ENCODE peak calls at places on chromosomes 6 and 20, in six cellular contexts. N is transverse colon, G is ovary, M is IMR-90, Q is gastrocnemius medialis, D is stomach. Z is an unnamed sample.

GRCh38 chr20:33883164-33883563 is 72.0 kb downstream of the CHMP4B start:
- DNase-seq in N (peak), G (no peak), M (no peak), Q (no peak), D (no peak), Z (no peak)

GRCh38 chr6:144912474-144912873 is 627.3 kb downstream of the UTRN start:
- DNase-seq in N (no peak), G (no peak), M (peak), Q (no peak), D (no peak), Z (no peak)

GRCh38 chr20:58228484-58229197 is at the start of gene ANKRD60:
- DNase-seq in N (no peak), G (no peak), M (peak), Q (no peak), D (no peak), Z (no peak)

GRCh38 chr20:35821807-35822242 is 50.0 kb downstream of the PHF20 start:
- DNase-seq in N (no peak), G (no peak), M (peak), Q (no peak), D (no peak), Z (no peak)

GRCh38 chr6:11263185-11263817 is 30.8 kb upstream of the NEDD9 start:
- DNase-seq in N (peak), G (peak), M (peak), Q (no peak), D (peak), Z (no peak)

GRCh38 chr20:41969656-41970055 is 351.5 kb upstream of the CHD6 start:
- DNase-seq in N (no peak), G (no peak), M (no peak), Q (no peak), D (no peak), Z (no peak)

GRCh38 chr6:170098428-170099170 is 192.3 kb downstream of the DLL1 start:
- DNase-seq in N (peak), G (no peak), M (no peak), Q (no peak), D (peak), Z (no peak)

GRCh38 chr6:39791850-39792500 is at the start of gene DAAM2:
- DNase-seq in N (peak), G (peak), M (peak), Q (peak), D (peak), Z (no peak)

GRCh38 chr6:25027221-25027916 is 91.6 kb upstream of the RIPOR2 start:
- DNase-seq in N (peak), G (no peak), M (no peak), Q (no peak), D (peak), Z (no peak)

GRCh38 chr6:53737746-53738145 is 57.1 kb upstream of the LRRC1 start:
- DNase-seq in N (peak), G (no peak), M (no peak), Q (no peak), D (no peak), Z (no peak)

GRCh38 chr6:117728626-117729025 is 53.4 kb downstream of the NUS1 start:
- DNase-seq in N (no peak), G (no peak), M (no peak), Q (no peak), D (no peak), Z (no peak)

GRCh38 chr6:31659649-31660223 is 842 bp downstream of the C6orf47 start:
- DNase-seq in N (peak), G (no peak), M (peak), Q (no peak), D (no peak), Z (no peak)

GRCh38 chr20:19277381-19277780 is 64.9 kb downstream of the SLC24A3 start:
- DNase-seq in N (no peak), G (no peak), M (no peak), Q (no peak), D (no peak), Z (no peak)

GRCh38 chr6:17289491-17290106 is 8.4 kb downstream of the RBM24 start:
- DNase-seq in N (peak), G (no peak), M (peak), Q (peak), D (no peak), Z (peak)

GRCh38 chr20:1718604-1719384 is 61.2 kb upstream of the SIRPG start:
- DNase-seq in N (no peak), G (no peak), M (peak), Q (no peak), D (no peak), Z (no peak)

GRCh38 chr20:50353289-50353961 is 156.8 kb upstream of the PTPN1 start:
- DNase-seq in N (no peak), G (no peak), M (no peak), Q (no peak), D (no peak), Z (no peak)

GRCh38 chr6:129748212-129748900 is 38.4 kb upstream of the ARHGAP18 start:
- DNase-seq in N (peak), G (no peak), M (peak), Q (peak), D (peak), Z (peak)

GRCh38 chr6:34919651-34920050 is 30.6 kb downstream of the ANKS1A start:
- DNase-seq in N (no peak), G (no peak), M (peak), Q (no peak), D (no peak), Z (no peak)

GRCh38 chr6:31528821-31529328 is at the start of gene MCCD1:
- DNase-seq in N (no peak), G (no peak), M (no peak), Q (no peak), D (no peak), Z (no peak)

GRCh38 chr6:132937466-132937906 is 123.1 kb downstream of the RPS12 start:
- DNase-seq in N (peak), G (peak), M (peak), Q (no peak), D (peak), Z (peak)

GRCh38 chr6:11632795-11633511 is 95.4 kb downstream of the TMEM170B start:
- DNase-seq in N (no peak), G (no peak), M (peak), Q (no peak), D (no peak), Z (no peak)

GRCh38 chr6:10733151-10733715 is 10.4 kb downstream of the TMEM14C start:
- DNase-seq in N (no peak), G (no peak), M (no peak), Q (no peak), D (no peak), Z (no peak)

GRCh38 chr6:118770112-118770788 is 118.9 kb upstream of the CEP85L start:
- DNase-seq in N (no peak), G (no peak), M (no peak), Q (no peak), D (no peak), Z (no peak)

GRCh38 chr6:2182251-2182650 is 63.2 kb downstream of the GMDS start:
- DNase-seq in N (no peak), G (no peak), M (no peak), Q (no peak), D (no peak), Z (no peak)

GRCh38 chr6:91298543-91299145 is 711.8 kb upstream of the MAP3K7 start:
- DNase-seq in N (no peak), G (no peak), M (no peak), Q (no peak), D (no peak), Z (no peak)

GRCh38 chr6:5729813-5730212 is 276.9 kb downstream of the NRN1 start:
- DNase-seq in N (no peak), G (no peak), M (no peak), Q (no peak), D (no peak), Z (no peak)

GRCh38 chr6:3260772-3261517 is 2.2 kb downstream of the PSMG4 start:
- DNase-seq in N (no peak), G (no peak), M (no peak), Q (no peak), D (no peak), Z (no peak)

GRCh38 chr6:3260296-3260695 is 1.5 kb downstream of the PSMG4 start:
- DNase-seq in N (no peak), G (no peak), M (no peak), Q (no peak), D (no peak), Z (no peak)

GRCh38 chr6:3258201-3258600 is 546 bp upstream of the PSMG4 start:
- DNase-seq in N (no peak), G (no peak), M (no peak), Q (no peak), D (no peak), Z (no peak)

GRCh38 chr6:3259491-3259958 is 778 bp downstream of the PSMG4 start:
- DNase-seq in N (peak), G (no peak), M (peak), Q (peak), D (peak), Z (no peak)

GRCh38 chr6:3258720-3259490 is at the start of gene PSMG4:
- DNase-seq in N (peak), G (peak), M (peak), Q (peak), D (peak), Z (peak)
- TF ChIP-seq POLR2A in N (peak), G (peak), M (peak), Q (peak), D (no peak), Z (peak)

GRCh38 chr6:42313941-42314570 is 96.4 kb upstream of the MRPS10 start:
- DNase-seq in N (no peak), G (peak), M (peak), Q (no peak), D (no peak), Z (no peak)
- H3K27ac ChIP-seq in N (peak), G (no peak), M (peak), Q (no peak), D (peak), Z (no peak)

GRCh38 chr6:127641905-127642304 is 64.9 kb downstream of the C6orf58 start:
- DNase-seq in N (no peak), G (no peak), M (peak), Q (no peak), D (no peak), Z (no peak)
- TF ChIP-seq CTCF in N (peak), G (no peak), M (peak), Q (no peak), D (no peak), Z (peak)

DNA sequence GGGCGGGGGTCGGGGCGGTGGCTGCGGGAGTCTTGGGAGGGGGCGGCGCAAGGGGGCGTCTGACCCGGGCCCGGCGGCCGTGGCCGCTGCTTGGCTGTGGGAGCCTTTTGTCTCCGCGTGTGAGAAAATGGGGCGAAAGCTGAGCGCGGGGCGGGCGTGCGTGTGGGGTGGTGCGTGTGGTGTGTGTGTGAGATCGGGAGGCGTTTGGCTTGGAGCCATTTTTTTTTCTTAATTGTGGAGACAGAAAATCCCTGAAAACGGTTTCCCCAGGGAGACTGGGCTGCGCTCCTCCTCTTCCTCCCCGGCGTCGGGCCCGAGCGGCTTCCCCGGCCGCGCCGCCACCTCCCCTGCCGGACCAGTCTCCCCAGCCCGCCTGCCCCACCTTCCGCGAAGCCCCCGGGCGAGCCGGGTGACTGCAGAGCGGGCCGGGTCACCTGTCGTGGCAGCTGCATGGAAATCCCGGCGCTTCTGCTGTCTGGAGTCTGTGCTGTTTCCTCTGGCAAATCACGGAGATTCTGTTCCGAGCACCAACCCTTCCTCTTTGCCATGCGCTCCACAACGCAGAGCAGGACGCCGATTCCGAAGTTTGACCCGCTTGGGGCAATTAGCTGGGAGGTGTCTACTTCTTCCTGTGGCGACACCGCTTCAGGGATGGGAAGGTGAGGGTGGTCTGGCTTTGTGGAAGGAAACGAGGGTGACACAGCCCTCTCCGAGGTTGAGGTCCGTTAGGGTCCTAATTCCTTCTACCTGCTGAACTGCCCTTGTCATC is 64.5 kb downstream of the GTF2H5 start:
- DNase-seq in N (peak), G (peak), M (peak), Q (peak), D (peak), Z (peak)
- TF ChIP-seq POLR2A in N (peak), G (no peak), M (peak), Q (no peak), D (no peak), Z (peak)

DNA sequence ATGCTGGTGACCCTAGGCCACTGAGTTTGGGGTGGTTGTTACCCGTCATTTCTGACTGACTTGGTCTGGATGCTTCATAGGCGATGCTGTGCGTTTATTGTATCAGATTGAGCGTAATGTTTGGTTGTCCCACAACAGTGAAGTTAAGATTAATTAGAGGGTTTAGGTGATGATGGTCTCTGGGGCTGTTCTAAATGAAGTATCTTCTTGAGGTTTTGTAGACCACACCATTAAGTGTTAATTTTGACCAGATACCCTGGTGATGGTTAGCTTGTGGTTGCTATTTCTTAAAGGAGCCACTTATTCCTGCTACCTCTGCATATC is 132.8 kb downstream of the ARID1B start:
- DNase-seq in N (no peak), G (no peak), M (no peak), Q (no peak), D (no peak), Z (no peak)
- H3K27ac ChIP-seq in N (no peak), G (no peak), M (no peak), Q (no peak), D (no peak), Z (no peak)